ENCODE peak calls at places on chromosomes 6 and 20, in six cellular contexts. W, Q, C, E, I and Z are unnamed samples.

GRCh38 chr6:107957165-107957908 is 671 bp downstream of the SEC63 start:
- DNase-seq in W (peak; percentile 73), Q (peak; percentile 75), C (peak; percentile 59), E (peak; percentile 34), I (peak; percentile 8), Z (peak; percentile 36)

GRCh38 chr20:11255455-11255854 is 581.7 kb upstream of the JAG1 start:
- DNase-seq in W (no peak), Q (no peak), C (no peak), E (no peak), I (no peak), Z (no peak)

GRCh38 chr6:1527098-1527497 is 82.6 kb upstream of the FOXC1 start:
- DNase-seq in W (peak; percentile 37), Q (peak; percentile 62), C (peak; percentile 47), E (no peak), I (no peak), Z (peak; percentile 38)

GRCh38 chr6:46781478-46782378 is 11.5 kb upstream of the MEP1A start:
- DNase-seq in W (peak; percentile 26), Q (peak; percentile 36), C (peak; percentile 36), E (no peak), I (peak; percentile 67), Z (peak; percentile 60)

GRCh38 chr6:30937265-30937664 is 3.5 kb upstream of the MUCL3 start:
- DNase-seq in W (no peak), Q (no peak), C (no peak), E (no peak), I (no peak), Z (no peak)

GRCh38 chr6:135938588-135939215 is 87.2 kb downstream of the PDE7B start:
- DNase-seq in W (no peak), Q (no peak), C (peak; percentile 40), E (peak; percentile 0), I (no peak), Z (no peak)

GRCh38 chr20:32507998-32508774 is 76.9 kb downstream of the NOL4L start:
- DNase-seq in W (no peak), Q (no peak), C (no peak), E (no peak), I (no peak), Z (no peak)

GRCh38 chr6:97085772-97086171 is 161.2 kb downstream of the KLHL32 start:
- DNase-seq in W (no peak), Q (no peak), C (no peak), E (no peak), I (no peak), Z (no peak)

GRCh38 chr20:11140359-11140758 is 466.6 kb upstream of the JAG1 start:
- DNase-seq in W (no peak), Q (no peak), C (no peak), E (no peak), I (no peak), Z (no peak)

GRCh38 chr6:88368071-88368787 is 202.1 kb upstream of the CNR1 start:
- DNase-seq in W (no peak), Q (no peak), C (no peak), E (no peak), I (no peak), Z (no peak)

GRCh38 chr6:84095156-84095555 is 61.6 kb downstream of the MRAP2 start:
- DNase-seq in W (no peak), Q (no peak), C (no peak), E (no peak), I (no peak), Z (no peak)

GRCh38 chr6:168695701-168696100 is 254.7 kb downstream of the SMOC2 start:
- DNase-seq in W (no peak), Q (no peak), C (no peak), E (no peak), I (no peak), Z (no peak)